ENCODE peak calls at places on chromosomes 7 and 10, in seven cellular contexts. One of them, this sample, is unnamed.

GRCh38 chr10:23146069-23146657 is 45.9 kb upstream of the PTF1A start:
- DNase-seq in sigmoid colon: no peak
- DNase-seq in GM13976: no peak
- DNase-seq in ovary: no peak
- DNase-seq in neural crest cell: no peak
- DNase-seq in Calu3: no peak
- DNase-seq in transverse colon: no peak
- DNase-seq in this sample: peak

GRCh38 chr10:17409170-17409733 is 45.1 kb downstream of the ST8SIA6 start:
- DNase-seq in neural crest cell: no peak
- DNase-seq in GM13976: no peak
- DNase-seq in ovary: no peak
- DNase-seq in Calu3: no peak
- DNase-seq in transverse colon: no peak
- DNase-seq in sigmoid colon: no peak
- DNase-seq in this sample: no peak

GRCh38 chr10:113539789-113540188 is 13.1 kb upstream of the HABP2 start:
- DNase-seq in GM13976: no peak
- DNase-seq in sigmoid colon: no peak
- DNase-seq in Calu3: no peak
- DNase-seq in ovary: no peak
- DNase-seq in transverse colon: no peak
- DNase-seq in neural crest cell: no peak
- DNase-seq in this sample: no peak

GRCh38 chr10:71770789-71771188 is 2.5 kb downstream of the VSIR start:
- DNase-seq in neural crest cell: no peak
- DNase-seq in Calu3: no peak
- DNase-seq in ovary: no peak
- DNase-seq in sigmoid colon: peak
- DNase-seq in transverse colon: peak
- DNase-seq in GM13976: no peak
- DNase-seq in this sample: no peak

GRCh38 chr7:137628211-137628610 is 218.6 kb downstream of the DGKI start:
- DNase-seq in GM13976: no peak
- DNase-seq in transverse colon: no peak
- DNase-seq in sigmoid colon: no peak
- DNase-seq in ovary: no peak
- DNase-seq in neural crest cell: no peak
- DNase-seq in Calu3: no peak
- DNase-seq in this sample: no peak

GRCh38 chr10:109913351-109913902 is 9.9 kb downstream of the XPNPEP1 start:
- DNase-seq in sigmoid colon: no peak
- DNase-seq in Calu3: no peak
- DNase-seq in neural crest cell: no peak
- DNase-seq in transverse colon: no peak
- DNase-seq in GM13976: no peak
- DNase-seq in ovary: no peak
- DNase-seq in this sample: no peak

GRCh38 chr10:31083765-31084184 is 52.1 kb upstream of the ZNF438 start:
- DNase-seq in Calu3: peak
- DNase-seq in GM13976: peak
- DNase-seq in sigmoid colon: no peak
- DNase-seq in ovary: no peak
- DNase-seq in transverse colon: peak
- DNase-seq in neural crest cell: peak
- DNase-seq in this sample: peak

GRCh38 chr10:124238367-124238766 is 145.0 kb upstream of the CHST15 start:
- DNase-seq in Calu3: no peak
- DNase-seq in transverse colon: peak
- DNase-seq in ovary: no peak
- DNase-seq in neural crest cell: no peak
- DNase-seq in sigmoid colon: peak
- DNase-seq in GM13976: no peak
- DNase-seq in this sample: no peak

GRCh38 chr7:101547916-101548599 is 81.0 kb downstream of the MYL10 start:
- DNase-seq in ovary: no peak
- DNase-seq in neural crest cell: no peak
- DNase-seq in sigmoid colon: peak
- DNase-seq in GM13976: no peak
- DNase-seq in transverse colon: peak
- DNase-seq in Calu3: no peak
- DNase-seq in this sample: no peak

GRCh38 chr10:110629680-110630191 is 14.4 kb upstream of the RBM20 start:
- DNase-seq in GM13976: no peak
- DNase-seq in neural crest cell: no peak
- DNase-seq in Calu3: peak
- DNase-seq in ovary: no peak
- DNase-seq in sigmoid colon: no peak
- DNase-seq in transverse colon: no peak
- DNase-seq in this sample: peak

GRCh38 chr7:116290740-116291139 is 80.4 kb downstream of the TES start:
- DNase-seq in transverse colon: no peak
- DNase-seq in neural crest cell: no peak
- DNase-seq in GM13976: no peak
- DNase-seq in Calu3: no peak
- DNase-seq in sigmoid colon: no peak
- DNase-seq in ovary: no peak
- DNase-seq in this sample: no peak
- TF ChIP-seq CTCF in transverse colon: no peak
- TF ChIP-seq CTCF in neural crest cell: no peak
- TF ChIP-seq CTCF in GM13976: no peak
- TF ChIP-seq CTCF in Calu3: no peak
- TF ChIP-seq CTCF in sigmoid colon: no peak
- TF ChIP-seq CTCF in ovary: no peak
- TF ChIP-seq CTCF in this sample: no peak

GRCh38 chr7:128259131-128260056 is 18.3 kb downstream of the LEP start:
- DNase-seq in GM13976: no peak
- DNase-seq in ovary: no peak
- DNase-seq in transverse colon: peak
- DNase-seq in sigmoid colon: no peak
- DNase-seq in neural crest cell: no peak
- DNase-seq in Calu3: peak
- DNase-seq in this sample: peak
- TF ChIP-seq CTCF in GM13976: no peak
- TF ChIP-seq CTCF in ovary: no peak
- TF ChIP-seq CTCF in transverse colon: no peak
- TF ChIP-seq CTCF in sigmoid colon: no peak
- TF ChIP-seq CTCF in neural crest cell: no peak
- TF ChIP-seq CTCF in Calu3: no peak
- TF ChIP-seq CTCF in this sample: no peak

GRCh38 chr10:85612833-85613232 is 753.8 kb downstream of the GRID1 start:
- DNase-seq in transverse colon: no peak
- DNase-seq in Calu3: no peak
- DNase-seq in neural crest cell: no peak
- DNase-seq in GM13976: no peak
- DNase-seq in sigmoid colon: no peak
- DNase-seq in ovary: no peak
- DNase-seq in this sample: no peak
- TF ChIP-seq CTCF in transverse colon: peak
- TF ChIP-seq CTCF in Calu3: peak
- TF ChIP-seq CTCF in neural crest cell: peak
- TF ChIP-seq CTCF in GM13976: no peak
- TF ChIP-seq CTCF in sigmoid colon: no peak
- TF ChIP-seq CTCF in ovary: no peak
- TF ChIP-seq CTCF in this sample: no peak

DNA sequence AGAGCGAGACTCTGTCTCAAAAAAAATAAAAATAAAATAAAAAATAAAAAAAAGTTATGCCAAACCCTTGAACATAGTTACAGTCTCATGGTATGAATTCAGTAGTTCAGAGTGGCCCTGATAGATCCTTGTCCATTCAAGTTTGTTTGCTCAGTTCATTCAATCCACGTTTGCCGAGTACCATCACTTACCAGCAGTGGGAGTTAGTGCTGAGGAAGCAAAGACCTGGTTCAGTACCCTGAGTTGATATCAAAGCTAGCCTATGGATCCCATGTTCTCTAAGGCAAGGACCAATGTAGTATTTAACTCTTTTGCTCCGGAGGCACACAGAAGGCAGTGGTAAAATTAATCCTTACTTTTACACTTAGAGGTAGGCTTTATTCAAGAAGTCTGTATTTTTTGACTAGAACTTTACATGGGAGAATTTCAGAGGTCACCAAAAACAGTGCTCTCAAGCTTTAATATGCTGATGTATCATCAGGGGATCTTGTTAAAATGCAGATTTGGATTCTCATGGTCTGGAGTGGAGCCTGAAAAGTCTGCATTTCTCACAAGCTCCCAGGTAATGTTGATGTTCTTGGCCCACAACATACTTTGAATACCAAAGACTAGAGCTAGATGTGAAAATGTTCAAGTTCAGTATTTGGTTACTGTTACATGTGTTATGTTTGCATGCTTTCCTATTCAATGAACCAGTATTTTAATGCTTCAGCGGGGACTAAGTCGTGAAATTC is 38.1 kb upstream of the HBP1 start:
- DNase-seq in Calu3: no peak
- DNase-seq in sigmoid colon: no peak
- DNase-seq in transverse colon: no peak
- DNase-seq in GM13976: no peak
- DNase-seq in ovary: no peak
- DNase-seq in neural crest cell: no peak
- DNase-seq in this sample: no peak
- TF ChIP-seq CTCF in Calu3: no peak
- TF ChIP-seq CTCF in sigmoid colon: no peak
- TF ChIP-seq CTCF in transverse colon: no peak
- TF ChIP-seq CTCF in GM13976: no peak
- TF ChIP-seq CTCF in ovary: no peak
- TF ChIP-seq CTCF in neural crest cell: no peak
- TF ChIP-seq CTCF in this sample: no peak